ENCODE peak calls at places on chromosomes 12 and 14, in seven cellular contexts. One of them, this sample, is unnamed.

GRCh38 chr14:68312884-68313725 is 479.8 kb downstream of the ZFP36L1 start:
- DNase-seq in gastrocnemius medialis: no peak
- DNase-seq in A673: no peak
- DNase-seq in Panc1: no peak
- DNase-seq in MM.1S: peak; percentile 14
- DNase-seq in BJ: no peak
- DNase-seq in CD4-positive, CD25-positive, alpha-beta regulatory T cell: peak; percentile 50
- DNase-seq in this sample: no peak

GRCh38 chr12:65464930-65465329 is 186.4 kb downstream of the MSRB3 start:
- DNase-seq in gastrocnemius medialis: no peak
- DNase-seq in A673: peak; percentile 6
- DNase-seq in Panc1: no peak
- DNase-seq in MM.1S: no peak
- DNase-seq in BJ: peak; percentile 71
- DNase-seq in CD4-positive, CD25-positive, alpha-beta regulatory T cell: no peak
- DNase-seq in this sample: no peak

GRCh38 chr12:24230061-24230460 is 280.6 kb upstream of the SOX5 start:
- DNase-seq in gastrocnemius medialis: no peak
- DNase-seq in A673: peak; percentile 58
- DNase-seq in Panc1: no peak
- DNase-seq in MM.1S: no peak
- DNase-seq in BJ: no peak
- DNase-seq in CD4-positive, CD25-positive, alpha-beta regulatory T cell: no peak
- DNase-seq in this sample: no peak

GRCh38 chr14:63204407-63205280 is at the start of gene RHOJ:
- DNase-seq in gastrocnemius medialis: no peak
- DNase-seq in A673: peak; percentile 77
- DNase-seq in Panc1: no peak
- DNase-seq in MM.1S: no peak
- DNase-seq in BJ: no peak
- DNase-seq in CD4-positive, CD25-positive, alpha-beta regulatory T cell: no peak
- DNase-seq in this sample: no peak

GRCh38 chr14:64722842-64723447 is 18.7 kb downstream of the PLEKHG3 start:
- DNase-seq in gastrocnemius medialis: no peak
- DNase-seq in A673: no peak
- DNase-seq in Panc1: no peak
- DNase-seq in MM.1S: no peak
- DNase-seq in BJ: no peak
- DNase-seq in CD4-positive, CD25-positive, alpha-beta regulatory T cell: peak; percentile 78
- DNase-seq in this sample: peak; percentile 55

GRCh38 chr12:65868133-65868705 is 43.9 kb downstream of the HMGA2 start:
- DNase-seq in gastrocnemius medialis: no peak
- DNase-seq in A673: peak; percentile 85
- DNase-seq in Panc1: no peak
- DNase-seq in MM.1S: no peak
- DNase-seq in BJ: peak; percentile 59
- DNase-seq in CD4-positive, CD25-positive, alpha-beta regulatory T cell: no peak
- DNase-seq in this sample: no peak

GRCh38 chr12:88575361-88575959 is 4.8 kb downstream of the KITLG start:
- DNase-seq in gastrocnemius medialis: no peak
- DNase-seq in A673: no peak
- DNase-seq in Panc1: no peak
- DNase-seq in MM.1S: no peak
- DNase-seq in BJ: no peak
- DNase-seq in CD4-positive, CD25-positive, alpha-beta regulatory T cell: no peak
- DNase-seq in this sample: no peak

GRCh38 chr14:73576391-73576790 is 7.4 kb downstream of the ACOT2 start:
- DNase-seq in gastrocnemius medialis: no peak
- DNase-seq in A673: no peak
- DNase-seq in Panc1: no peak
- DNase-seq in MM.1S: no peak
- DNase-seq in BJ: no peak
- DNase-seq in CD4-positive, CD25-positive, alpha-beta regulatory T cell: no peak
- DNase-seq in this sample: no peak

GRCh38 chr14:32421781-32422180 is 92.7 kb downstream of the AKAP6 start:
- DNase-seq in gastrocnemius medialis: no peak
- DNase-seq in A673: no peak
- DNase-seq in Panc1: no peak
- DNase-seq in MM.1S: no peak
- DNase-seq in BJ: no peak
- DNase-seq in CD4-positive, CD25-positive, alpha-beta regulatory T cell: no peak
- DNase-seq in this sample: no peak

GRCh38 chr12:2563709-2564108 is 231.1 kb upstream of the FKBP4 start:
- DNase-seq in gastrocnemius medialis: no peak
- DNase-seq in A673: no peak
- DNase-seq in Panc1: no peak
- DNase-seq in MM.1S: no peak
- DNase-seq in BJ: no peak
- DNase-seq in CD4-positive, CD25-positive, alpha-beta regulatory T cell: no peak
- DNase-seq in this sample: no peak
- H3K27me3 ChIP-seq in gastrocnemius medialis: no peaks in the 10 kb centered on the region
- H3K27me3 ChIP-seq in A673: no peaks in the 10 kb centered on the region
- H3K27me3 ChIP-seq in Panc1: no peaks in the 10 kb centered on the region
- H3K27me3 ChIP-seq in MM.1S: no peaks in the 10 kb centered on the region
- H3K27me3 ChIP-seq in BJ: no peaks in the 10 kb centered on the region
- H3K27me3 ChIP-seq in CD4-positive, CD25-positive, alpha-beta regulatory T cell: no peaks in the 10 kb centered on the region
- H3K27me3 ChIP-seq in this sample: no peaks in the 10 kb centered on the region

DNA sequence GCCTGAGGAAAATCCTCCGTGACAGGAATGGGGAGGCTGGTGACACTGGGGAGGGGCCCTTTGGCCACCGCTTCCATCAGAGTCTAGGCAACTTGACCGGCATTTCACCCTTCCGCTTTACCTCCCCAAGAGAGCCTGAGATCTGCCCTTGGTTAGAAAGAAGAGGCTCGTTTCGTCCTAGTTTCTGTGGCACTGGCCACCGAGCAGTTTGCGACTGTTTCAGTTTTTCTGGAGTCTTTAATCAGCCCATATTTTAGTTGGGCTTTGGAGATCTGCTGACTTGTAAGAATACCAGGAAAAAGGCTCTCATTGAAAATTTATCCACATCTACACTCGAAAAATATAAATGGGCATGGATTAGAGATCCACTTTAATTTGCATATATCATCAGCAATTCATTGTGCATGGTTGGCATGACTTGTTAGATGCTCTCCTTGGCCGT is 414 bp upstream of the ANKS1B start:
- DNase-seq in gastrocnemius medialis: no peak
- DNase-seq in A673: no peak
- DNase-seq in Panc1: no peak
- DNase-seq in MM.1S: peak; percentile 52
- DNase-seq in BJ: no peak
- DNase-seq in CD4-positive, CD25-positive, alpha-beta regulatory T cell: peak; percentile 2
- DNase-seq in this sample: no peak
- H3K27me3 ChIP-seq in gastrocnemius medialis: no peaks in the 10 kb centered on the region
- H3K27me3 ChIP-seq in A673: peaks cover 50% of the 10 kb centered on the region
- H3K27me3 ChIP-seq in Panc1: no peaks in the 10 kb centered on the region
- H3K27me3 ChIP-seq in MM.1S: no peaks in the 10 kb centered on the region
- H3K27me3 ChIP-seq in BJ: peaks cover 2% of the 10 kb centered on the region
- H3K27me3 ChIP-seq in CD4-positive, CD25-positive, alpha-beta regulatory T cell: peaks cover 23% of the 10 kb centered on the region
- H3K27me3 ChIP-seq in this sample: peaks cover 3% of the 10 kb centered on the region

DNA sequence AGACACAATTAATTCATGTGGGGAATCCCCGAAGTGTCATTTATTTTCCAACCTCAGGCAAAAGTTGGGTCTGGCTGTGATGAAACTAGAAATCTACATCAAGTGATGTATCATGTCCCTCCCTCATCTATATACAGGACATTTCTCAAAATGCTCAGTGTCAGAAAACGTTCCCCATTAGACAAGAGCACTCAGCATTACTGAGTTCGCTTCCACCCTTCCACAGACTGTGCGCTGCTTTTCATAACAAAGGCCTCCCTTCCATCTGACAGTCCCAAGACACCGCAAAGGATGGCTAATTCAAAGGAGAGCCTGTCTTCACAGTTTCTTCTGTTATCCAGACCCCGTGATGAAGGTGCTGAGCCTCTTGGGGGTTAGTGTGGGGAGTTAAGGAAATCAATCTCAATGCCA is 7.6 kb downstream of the CCDC88C start:
- DNase-seq in gastrocnemius medialis: no peak
- DNase-seq in A673: no peak
- DNase-seq in Panc1: no peak
- DNase-seq in MM.1S: no peak
- DNase-seq in BJ: no peak
- DNase-seq in CD4-positive, CD25-positive, alpha-beta regulatory T cell: peak; percentile 43
- DNase-seq in this sample: peak; percentile 56
- H3K27me3 ChIP-seq in gastrocnemius medialis: no peaks in the 10 kb centered on the region
- H3K27me3 ChIP-seq in A673: no peaks in the 10 kb centered on the region
- H3K27me3 ChIP-seq in Panc1: no peaks in the 10 kb centered on the region
- H3K27me3 ChIP-seq in MM.1S: no peaks in the 10 kb centered on the region
- H3K27me3 ChIP-seq in BJ: peaks cover 6% of the 10 kb centered on the region
- H3K27me3 ChIP-seq in CD4-positive, CD25-positive, alpha-beta regulatory T cell: no peaks in the 10 kb centered on the region
- H3K27me3 ChIP-seq in this sample: no peaks in the 10 kb centered on the region

GRCh38 chr14:104640681-104641080 is 36.1 kb upstream of the TMEM179 start:
- DNase-seq in gastrocnemius medialis: no peak
- DNase-seq in A673: no peak
- DNase-seq in Panc1: no peak
- DNase-seq in MM.1S: no peak
- DNase-seq in BJ: no peak
- DNase-seq in CD4-positive, CD25-positive, alpha-beta regulatory T cell: no peak
- DNase-seq in this sample: no peak
- H3K27me3 ChIP-seq in gastrocnemius medialis: peaks cover 15% of the 10 kb centered on the region
- H3K27me3 ChIP-seq in A673: no peaks in the 10 kb centered on the region
- H3K27me3 ChIP-seq in Panc1: no peaks in the 10 kb centered on the region
- H3K27me3 ChIP-seq in MM.1S: peaks cover 50% of the 10 kb centered on the region
- H3K27me3 ChIP-seq in BJ: peaks cover 2% of the 10 kb centered on the region
- H3K27me3 ChIP-seq in CD4-positive, CD25-positive, alpha-beta regulatory T cell: no peaks in the 10 kb centered on the region
- H3K27me3 ChIP-seq in this sample: no peaks in the 10 kb centered on the region

DNA sequence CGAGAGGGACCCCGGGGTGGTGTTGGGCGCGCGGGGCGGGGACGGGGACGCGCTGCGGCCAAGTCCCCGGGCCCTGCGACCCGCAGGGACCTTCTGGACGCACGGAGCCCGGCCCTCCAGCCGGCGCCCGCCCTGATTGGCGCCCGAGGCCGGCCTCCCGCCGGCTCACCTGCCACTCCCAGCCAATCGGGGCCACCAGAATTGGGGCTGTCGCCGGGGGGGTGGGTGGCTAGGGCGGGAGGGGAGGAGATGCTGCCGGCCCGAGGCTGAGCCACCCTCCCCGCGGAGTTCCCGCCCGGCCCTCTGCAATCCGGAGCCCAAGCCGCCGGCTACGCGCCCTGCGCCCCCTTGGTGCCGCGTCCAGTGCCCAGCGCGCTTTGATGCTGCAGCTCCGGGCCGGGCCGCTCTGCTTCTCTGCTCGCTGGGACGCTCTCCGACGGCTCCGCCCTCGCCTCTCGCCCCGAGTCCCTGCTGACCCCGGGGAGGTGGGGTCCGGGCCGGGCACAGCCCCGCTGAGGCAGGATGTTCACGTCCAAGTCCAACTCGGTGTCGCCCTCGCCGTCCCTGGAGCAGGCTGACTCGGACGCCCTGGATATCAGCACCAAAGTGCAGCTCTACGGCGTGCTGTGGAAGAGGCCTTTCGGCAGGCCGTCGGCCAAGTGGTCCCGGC is at the start of gene PLEKHD1:
- DNase-seq in gastrocnemius medialis: no peak
- DNase-seq in A673: no peak
- DNase-seq in Panc1: no peak
- DNase-seq in MM.1S: no peak
- DNase-seq in BJ: no peak
- DNase-seq in CD4-positive, CD25-positive, alpha-beta regulatory T cell: no peak
- DNase-seq in this sample: no peak
- H3K27me3 ChIP-seq in gastrocnemius medialis: peaks cover 9% of the 10 kb centered on the region
- H3K27me3 ChIP-seq in A673: peaks cover 18% of the 10 kb centered on the region
- H3K27me3 ChIP-seq in Panc1: peaks cover 2% of the 10 kb centered on the region
- H3K27me3 ChIP-seq in MM.1S: no peaks in the 10 kb centered on the region
- H3K27me3 ChIP-seq in BJ: peaks cover 42% of the 10 kb centered on the region
- H3K27me3 ChIP-seq in CD4-positive, CD25-positive, alpha-beta regulatory T cell: peaks cover 13% of the 10 kb centered on the region
- H3K27me3 ChIP-seq in this sample: peaks cover 7% of the 10 kb centered on the region

DNA sequence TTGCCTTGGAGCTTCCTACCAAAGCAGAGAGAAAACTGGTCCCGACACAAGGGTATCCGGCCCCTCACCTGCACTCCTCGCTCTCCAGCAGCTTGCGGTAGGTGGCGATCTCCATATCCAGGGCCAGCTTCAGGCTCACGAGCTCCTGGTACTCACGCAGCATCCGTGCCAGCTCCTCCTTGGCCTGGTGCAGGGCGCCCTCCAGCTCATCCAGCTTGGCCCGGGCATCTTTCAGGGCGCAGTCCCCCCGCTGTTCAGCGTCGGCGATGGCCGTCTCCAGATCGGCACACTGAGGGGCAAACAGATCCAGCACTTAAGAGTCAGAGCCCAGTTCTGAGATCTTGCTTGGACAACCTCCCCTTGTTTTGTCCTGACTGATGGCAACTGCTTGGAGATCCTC is 13.7 kb downstream of the KRT72 start:
- DNase-seq in gastrocnemius medialis: no peak
- DNase-seq in A673: no peak
- DNase-seq in Panc1: no peak
- DNase-seq in MM.1S: no peak
- DNase-seq in BJ: no peak
- DNase-seq in CD4-positive, CD25-positive, alpha-beta regulatory T cell: no peak
- DNase-seq in this sample: no peak
- H3K27me3 ChIP-seq in gastrocnemius medialis: no peaks in the 10 kb centered on the region
- H3K27me3 ChIP-seq in A673: no peaks in the 10 kb centered on the region
- H3K27me3 ChIP-seq in Panc1: peaks cover 2% of the 10 kb centered on the region
- H3K27me3 ChIP-seq in MM.1S: peaks cover 36% of the 10 kb centered on the region
- H3K27me3 ChIP-seq in BJ: peaks cover 17% of the 10 kb centered on the region
- H3K27me3 ChIP-seq in CD4-positive, CD25-positive, alpha-beta regulatory T cell: no peaks in the 10 kb centered on the region
- H3K27me3 ChIP-seq in this sample: no peaks in the 10 kb centered on the region

GRCh38 chr12:130716918-130717306 is 813 bp upstream of the RIMBP2 start:
- DNase-seq in gastrocnemius medialis: no peak
- DNase-seq in A673: no peak
- DNase-seq in Panc1: no peak
- DNase-seq in MM.1S: no peak
- DNase-seq in BJ: no peak
- DNase-seq in CD4-positive, CD25-positive, alpha-beta regulatory T cell: no peak
- DNase-seq in this sample: no peak
- H3K27me3 ChIP-seq in gastrocnemius medialis: peaks cover 34% of the 10 kb centered on the region
- H3K27me3 ChIP-seq in A673: peaks cover 62% of the 10 kb centered on the region
- H3K27me3 ChIP-seq in Panc1: peaks cover 2% of the 10 kb centered on the region
- H3K27me3 ChIP-seq in MM.1S: no peaks in the 10 kb centered on the region
- H3K27me3 ChIP-seq in BJ: peaks cover 1% of the 10 kb centered on the region
- H3K27me3 ChIP-seq in CD4-positive, CD25-positive, alpha-beta regulatory T cell: peaks cover 3% of the 10 kb centered on the region
- H3K27me3 ChIP-seq in this sample: no peaks in the 10 kb centered on the region

GRCh38 chr14:60505448-60505847 is 3.5 kb upstream of the SIX6 start:
- DNase-seq in gastrocnemius medialis: no peak
- DNase-seq in A673: no peak
- DNase-seq in Panc1: no peak
- DNase-seq in MM.1S: no peak
- DNase-seq in BJ: no peak
- DNase-seq in CD4-positive, CD25-positive, alpha-beta regulatory T cell: no peak
- DNase-seq in this sample: no peak
- H3K27me3 ChIP-seq in gastrocnemius medialis: peaks cover 30% of the 10 kb centered on the region
- H3K27me3 ChIP-seq in A673: peaks cover 67% of the 10 kb centered on the region
- H3K27me3 ChIP-seq in Panc1: peaks cover 2% of the 10 kb centered on the region
- H3K27me3 ChIP-seq in MM.1S: no peaks in the 10 kb centered on the region
- H3K27me3 ChIP-seq in BJ: peaks cover 45% of the 10 kb centered on the region
- H3K27me3 ChIP-seq in CD4-positive, CD25-positive, alpha-beta regulatory T cell: peaks cover 37% of the 10 kb centered on the region
- H3K27me3 ChIP-seq in this sample: peaks cover 30% of the 10 kb centered on the region